ENCODE peak calls at places on chromosomes 5 and 9, in nine cellular contexts. U, G, J, P, H, X, R, Y and M are unnamed samples.

GRCh38 chr5:86786955-86787354 is 169.2 kb downstream of the COX7C start:
- DNase-seq in J (no peak), R (no peak), Y (no peak), G (no peak), X (no peak), U (no peak), H (no peak), P (no peak), M (no peak)

GRCh38 chr5:139904566-139905400 is 109.2 kb downstream of the PSD2 start:
- DNase-seq in X (peak), P (no peak), G (no peak), R (no peak), Y (no peak), U (peak), J (no peak), H (no peak), M (no peak)

GRCh38 chr5:128084228-128085167 is 932 bp downstream of the SLC12A2 start:
- DNase-seq in H (peak), J (peak), Y (peak), X (peak), U (peak), G (peak), R (no peak), P (no peak), M (peak)

GRCh38 chr9:94931036-94931633 is 204.6 kb downstream of the AOPEP start:
- DNase-seq in J (no peak), G (no peak), H (no peak), Y (no peak), R (no peak), U (no peak), P (no peak), X (no peak), M (no peak)

GRCh38 chr9:13550519-13550918 is 271.0 kb upstream of the MPDZ start:
- DNase-seq in Y (no peak), R (no peak), X (no peak), G (no peak), H (no peak), P (no peak), U (no peak), J (no peak), M (no peak)

GRCh38 chr5:87705876-87706275 is 293.1 kb upstream of the CCNH start:
- DNase-seq in G (peak), X (peak), J (no peak), P (no peak), R (no peak), H (no peak), Y (no peak), U (no peak), M (no peak)

GRCh38 chr5:139392678-139393496 is 2.0 kb downstream of the PROB1 start:
- DNase-seq in J (peak), R (no peak), H (peak), X (no peak), U (no peak), G (peak), Y (peak), P (peak), M (peak)

GRCh38 chr9:13278023-13278367 is 1.5 kb downstream of the MPDZ start:
- DNase-seq in X (no peak), P (peak), U (no peak), H (no peak), J (no peak), R (no peak), Y (peak), G (peak), M (no peak)

GRCh38 chr9:89999534-90000370 is 394.9 kb downstream of the GADD45G start:
- DNase-seq in P (peak), U (peak), R (no peak), G (peak), X (peak), Y (peak), H (peak), J (peak), M (no peak)

GRCh38 chr5:53425598-53426516 is 54.6 kb upstream of the FST start:
- DNase-seq in J (no peak), G (peak), U (no peak), R (no peak), X (peak), Y (no peak), H (peak), P (no peak), M (peak)

GRCh38 chr9:127424669-127424986 is 446 bp downstream of the ZNF79 start:
- DNase-seq in R (no peak), J (no peak), P (no peak), H (no peak), Y (no peak), X (peak), G (no peak), U (no peak), M (no peak)

GRCh38 chr5:3891118-3891517 is 295.5 kb downstream of the IRX1 start:
- DNase-seq in P (no peak), Y (no peak), H (no peak), G (no peak), J (no peak), R (no peak), X (no peak), U (no peak), M (no peak)

GRCh38 chr5:20335978-20336377 is 348.0 kb upstream of the CDH18 start:
- DNase-seq in J (no peak), Y (no peak), P (no peak), R (no peak), H (no peak), G (no peak), X (no peak), U (no peak), M (no peak)

GRCh38 chr5:173248481-173248880 is 13.5 kb upstream of the NKX2-5 start:
- DNase-seq in H (no peak), X (no peak), Y (no peak), J (no peak), R (no peak), G (no peak), U (no peak), P (no peak), M (no peak)

GRCh38 chr5:58239075-58239474 is 220.8 kb downstream of the PLK2 start:
- DNase-seq in P (no peak), R (no peak), Y (no peak), X (no peak), G (no peak), J (no peak), H (no peak), U (no peak), M (no peak)

GRCh38 chr5:133824661-133825254 is 143.7 kb downstream of the C5orf15 start:
- DNase-seq in J (no peak), X (no peak), P (no peak), G (no peak), H (peak), R (no peak), U (peak), Y (no peak), M (no peak)

GRCh38 chr9:114098660-114099522 is at the start of gene KIF12:
- DNase-seq in G (no peak), P (no peak), J (peak), H (peak), X (peak), R (peak), Y (no peak), U (peak), M (no peak)

GRCh38 chr5:36153299-36153677 is 1.4 kb downstream of the SKP2 start:
- DNase-seq in H (no peak), J (no peak), Y (no peak), P (no peak), R (no peak), G (no peak), X (no peak), U (no peak), M (no peak)

GRCh38 chr5:138466900-138467710 is 1.8 kb downstream of the EGR1 start:
- DNase-seq in P (no peak), J (peak), X (peak), H (no peak), G (peak), R (no peak), Y (peak), U (no peak), M (no peak)

GRCh38 chr5:35233121-35233520 is 2.8 kb upstream of the PRLR start:
- DNase-seq in J (no peak), U (no peak), H (no peak), X (no peak), G (no peak), Y (no peak), P (no peak), R (no peak), M (no peak)

GRCh38 chr5:120432861-120433260 is 31.2 kb upstream of the PRR16 start:
- DNase-seq in Y (no peak), U (no peak), H (no peak), R (no peak), P (no peak), J (no peak), G (no peak), X (no peak), M (no peak)

GRCh38 chr5:18113724-18114123 is 479.5 kb downstream of the TAF11L14 start:
- DNase-seq in X (peak), P (peak), H (no peak), R (no peak), G (peak), J (no peak), U (no peak), Y (no peak), M (no peak)

GRCh38 chr5:14038341-14038959 is 94.0 kb upstream of the DNAH5 start:
- DNase-seq in H (no peak), J (no peak), G (peak), Y (peak), R (peak), X (peak), U (no peak), P (peak), M (no peak)

GRCh38 chr9:36163049-36163839 is 5.9 kb upstream of the CCIN start:
- DNase-seq in Y (peak), X (peak), J (no peak), H (no peak), G (peak), U (peak), R (peak), P (peak), M (no peak)

GRCh38 chr9:127336708-127337352 is 60.1 kb upstream of the SLC2A8 start:
- DNase-seq in U (peak), J (no peak), H (no peak), P (peak), R (peak), X (peak), G (peak), Y (peak), M (no peak)

GRCh38 chr9:94746541-94747505 is 20.3 kb downstream of the AOPEP start:
- DNase-seq in U (no peak), P (no peak), X (no peak), Y (no peak), R (no peak), J (no peak), H (no peak), G (peak), M (no peak)

GRCh38 chr9:73402081-73403028 is 250.7 kb downstream of the ANXA1 start:
- DNase-seq in X (no peak), Y (no peak), R (no peak), P (no peak), H (no peak), G (peak), U (no peak), J (no peak), M (no peak)